ENCODE peak calls at places on chromosome 18, in nine cellular contexts. One of them, this sample, is unnamed.
A peak's percentile ranks its signal among the peaks of the same experiment; 100 is the strongest.

GRCh38 chr18:62531078-62531477 is 8.3 kb downstream of the ZCCHC2 start:
- DNase-seq in NCI-H1092 treated with DMSO at 0.1 percent for 48 hours: no peak
- DNase-seq in WTC11: no peak
- DNase-seq in T-cell: no peak
- DNase-seq in kidney: no peak
- DNase-seq in lung microvascular endothelial cell: peak; percentile 51
- DNase-seq in fibroblast of the conjunctiva: no peak
- DNase-seq in tibial artery: no peak
- DNase-seq in activated naive CD4-positive, alpha-beta T cell: no peak
- DNase-seq in this sample: peak; percentile 59

GRCh38 chr18:40473221-40473620 is 1481.8 kb upstream of the PIK3C3 start:
- DNase-seq in T-cell: no peak
- DNase-seq in kidney: no peak
- DNase-seq in WTC11: no peak
- DNase-seq in lung microvascular endothelial cell: no peak
- DNase-seq in NCI-H1092 treated with DMSO at 0.1 percent for 48 hours: no peak
- DNase-seq in tibial artery: no peak
- DNase-seq in fibroblast of the conjunctiva: no peak
- DNase-seq in activated naive CD4-positive, alpha-beta T cell: no peak
- DNase-seq in this sample: no peak

GRCh38 chr18:60549338-60549960 is 176.9 kb upstream of the MC4R start:
- DNase-seq in lung microvascular endothelial cell: peak; percentile 75
- DNase-seq in T-cell: no peak
- DNase-seq in kidney: no peak
- DNase-seq in NCI-H1092 treated with DMSO at 0.1 percent for 48 hours: peak; percentile 86
- DNase-seq in WTC11: no peak
- DNase-seq in activated naive CD4-positive, alpha-beta T cell: no peak
- DNase-seq in tibial artery: no peak
- DNase-seq in fibroblast of the conjunctiva: peak; percentile 75
- DNase-seq in this sample: peak; percentile 64

GRCh38 chr18:23872701-23873550 is 141.6 kb upstream of the TTC39C start:
- DNase-seq in lung microvascular endothelial cell: no peak
- DNase-seq in kidney: peak; percentile 93
- DNase-seq in fibroblast of the conjunctiva: no peak
- DNase-seq in activated naive CD4-positive, alpha-beta T cell: no peak
- DNase-seq in T-cell: peak; percentile 18
- DNase-seq in WTC11: no peak
- DNase-seq in NCI-H1092 treated with DMSO at 0.1 percent for 48 hours: no peak
- DNase-seq in tibial artery: no peak
- DNase-seq in this sample: no peak

GRCh38 chr18:23189768-23190661 is 54.7 kb downstream of the CABLES1 start:
- DNase-seq in kidney: no peak
- DNase-seq in NCI-H1092 treated with DMSO at 0.1 percent for 48 hours: no peak
- DNase-seq in activated naive CD4-positive, alpha-beta T cell: no peak
- DNase-seq in lung microvascular endothelial cell: no peak
- DNase-seq in WTC11: no peak
- DNase-seq in tibial artery: no peak
- DNase-seq in T-cell: no peak
- DNase-seq in fibroblast of the conjunctiva: no peak
- DNase-seq in this sample: no peak

GRCh38 chr18:21634588-21635199 is 22.6 kb downstream of the SNRPD1 start:
- DNase-seq in kidney: no peak
- DNase-seq in fibroblast of the conjunctiva: no peak
- DNase-seq in activated naive CD4-positive, alpha-beta T cell: no peak
- DNase-seq in tibial artery: no peak
- DNase-seq in WTC11: no peak
- DNase-seq in NCI-H1092 treated with DMSO at 0.1 percent for 48 hours: no peak
- DNase-seq in T-cell: no peak
- DNase-seq in lung microvascular endothelial cell: no peak
- DNase-seq in this sample: no peak

GRCh38 chr18:79819951-79820351 is 22.2 kb downstream of the KCNG2 start:
- DNase-seq in fibroblast of the conjunctiva: no peak
- DNase-seq in kidney: no peak
- DNase-seq in T-cell: no peak
- DNase-seq in activated naive CD4-positive, alpha-beta T cell: no peak
- DNase-seq in lung microvascular endothelial cell: no peak
- DNase-seq in NCI-H1092 treated with DMSO at 0.1 percent for 48 hours: no peak
- DNase-seq in tibial artery: peak; percentile 58
- DNase-seq in WTC11: no peak
- DNase-seq in this sample: no peak

GRCh38 chr18:69574401-69574800 is 173.7 kb downstream of the DOK6 start:
- DNase-seq in NCI-H1092 treated with DMSO at 0.1 percent for 48 hours: no peak
- DNase-seq in lung microvascular endothelial cell: no peak
- DNase-seq in activated naive CD4-positive, alpha-beta T cell: no peak
- DNase-seq in kidney: no peak
- DNase-seq in T-cell: no peak
- DNase-seq in WTC11: no peak
- DNase-seq in fibroblast of the conjunctiva: no peak
- DNase-seq in tibial artery: no peak
- DNase-seq in this sample: no peak

GRCh38 chr18:2258954-2259353 is 312.4 kb downstream of the METTL4 start:
- DNase-seq in lung microvascular endothelial cell: no peak
- DNase-seq in kidney: no peak
- DNase-seq in WTC11: no peak
- DNase-seq in activated naive CD4-positive, alpha-beta T cell: no peak
- DNase-seq in tibial artery: no peak
- DNase-seq in fibroblast of the conjunctiva: no peak
- DNase-seq in T-cell: no peak
- DNase-seq in NCI-H1092 treated with DMSO at 0.1 percent for 48 hours: no peak
- DNase-seq in this sample: no peak

GRCh38 chr18:3008546-3008945 is 4.4 kb downstream of the LPIN2 start:
- DNase-seq in T-cell: no peak
- DNase-seq in kidney: no peak
- DNase-seq in NCI-H1092 treated with DMSO at 0.1 percent for 48 hours: no peak
- DNase-seq in fibroblast of the conjunctiva: peak; percentile 51
- DNase-seq in tibial artery: no peak
- DNase-seq in activated naive CD4-positive, alpha-beta T cell: no peak
- DNase-seq in WTC11: no peak
- DNase-seq in lung microvascular endothelial cell: peak; percentile 33
- DNase-seq in this sample: peak; percentile 78

GRCh38 chr18:2912357-2913299 is 65.8 kb downstream of the EMILIN2 start:
- DNase-seq in tibial artery: no peak
- DNase-seq in fibroblast of the conjunctiva: no peak
- DNase-seq in kidney: peak; percentile 74
- DNase-seq in activated naive CD4-positive, alpha-beta T cell: no peak
- DNase-seq in NCI-H1092 treated with DMSO at 0.1 percent for 48 hours: no peak
- DNase-seq in WTC11: no peak
- DNase-seq in lung microvascular endothelial cell: no peak
- DNase-seq in T-cell: no peak
- DNase-seq in this sample: no peak

GRCh38 chr18:11071300-11071699 is 78.1 kb downstream of the PIEZO2 start:
- DNase-seq in activated naive CD4-positive, alpha-beta T cell: no peak
- DNase-seq in kidney: no peak
- DNase-seq in fibroblast of the conjunctiva: no peak
- DNase-seq in lung microvascular endothelial cell: peak; percentile 85
- DNase-seq in tibial artery: no peak
- DNase-seq in T-cell: no peak
- DNase-seq in NCI-H1092 treated with DMSO at 0.1 percent for 48 hours: no peak
- DNase-seq in WTC11: no peak
- DNase-seq in this sample: no peak

GRCh38 chr18:49647496-49648168 is 85.8 kb downstream of the LIPG start:
- DNase-seq in tibial artery: no peak
- DNase-seq in activated naive CD4-positive, alpha-beta T cell: no peak
- DNase-seq in NCI-H1092 treated with DMSO at 0.1 percent for 48 hours: no peak
- DNase-seq in fibroblast of the conjunctiva: no peak
- DNase-seq in lung microvascular endothelial cell: peak; percentile 32
- DNase-seq in WTC11: no peak
- DNase-seq in kidney: no peak
- DNase-seq in T-cell: no peak
- DNase-seq in this sample: peak; percentile 49

GRCh38 chr18:45398448-45398847 is 216.8 kb upstream of the SLC14A2 start:
- DNase-seq in tibial artery: no peak
- DNase-seq in fibroblast of the conjunctiva: no peak
- DNase-seq in lung microvascular endothelial cell: no peak
- DNase-seq in activated naive CD4-positive, alpha-beta T cell: no peak
- DNase-seq in kidney: no peak
- DNase-seq in NCI-H1092 treated with DMSO at 0.1 percent for 48 hours: no peak
- DNase-seq in WTC11: no peak
- DNase-seq in T-cell: no peak
- DNase-seq in this sample: no peak

This sample was measured in endothelial cell of umbilical vein.